ENCODE peak calls at places on chromosomes 6 and 20, in six cellular contexts. E is B cell; G is NCI-H1930; Q is cardiac fibroblast; Y is upper lobe of right lung; K is CD4-positive, alpha-beta T cell. O is an unnamed sample.

GRCh38 chr20:18857640-18858039 is 44.1 kb downstream of the SCP2D1 start:
- DNase-seq in E (no peak), G (no peak), K (no peak), Q (peak), Y (no peak), O (no peak)

GRCh38 chr20:965956-966355 is 36.2 kb downstream of the RSPO4 start:
- DNase-seq in Y (no peak), E (no peak), Q (no peak), G (no peak), K (no peak), O (no peak)

GRCh38 chr6:34182751-34183531 is 37.1 kb upstream of the GRM4 start:
- DNase-seq in G (no peak), K (peak), E (peak), Y (peak), Q (no peak), O (no peak)

GRCh38 chr20:15047561-15047960 is 710.1 kb upstream of the FLRT3 start:
- DNase-seq in K (no peak), G (no peak), E (no peak), Y (no peak), Q (no peak), O (no peak)

GRCh38 chr20:62872184-62872862 is 10.7 kb upstream of the TCFL5 start:
- DNase-seq in Q (no peak), G (no peak), Y (no peak), K (no peak), E (no peak), O (no peak)

GRCh38 chr20:61977387-61977786 is 88.3 kb downstream of the TAF4 start:
- DNase-seq in Q (no peak), Y (no peak), E (no peak), K (no peak), G (no peak), O (no peak)

GRCh38 chr20:50916934-50917333 is 14.3 kb downstream of the ADNP start:
- DNase-seq in Y (no peak), G (no peak), Q (no peak), K (no peak), E (no peak), O (no peak)

GRCh38 chr6:10968776-10969175 is 75.3 kb downstream of the ELOVL2 start:
- DNase-seq in Y (no peak), G (no peak), E (no peak), Q (peak), K (no peak), O (no peak)

GRCh38 chr6:25499851-25500250 is 152.2 kb upstream of the SCGN start:
- DNase-seq in Q (peak), Y (no peak), G (no peak), K (no peak), E (no peak), O (no peak)

GRCh38 chr6:158338311-158339112 is 26.2 kb downstream of the TULP4 start:
- DNase-seq in G (no peak), K (no peak), Y (no peak), Q (no peak), E (no peak), O (no peak)

GRCh38 chr6:90216081-90216977 is 80.3 kb downstream of the BACH2 start:
- DNase-seq in Q (no peak), K (peak), E (peak), G (no peak), Y (no peak), O (no peak)

GRCh38 chr20:48609491-48609978 is 218.3 kb downstream of the PREX1 start:
- DNase-seq in E (no peak), K (no peak), Q (no peak), Y (no peak), G (no peak), O (no peak)

GRCh38 chr6:42845327-42845694 is 34.1 kb upstream of the RPL7L1 start:
- DNase-seq in Y (no peak), K (no peak), E (no peak), G (peak), Q (no peak), O (no peak)

GRCh38 chr20:21027569-21027968 is 78.6 kb downstream of the LINC00237 start:
- DNase-seq in G (no peak), E (no peak), Q (peak), Y (no peak), K (no peak), O (no peak)